ENCODE peak calls at places on chromosome 16, in nine cellular contexts. Q is HCT116, E is AG10803, K is neural progenitor cell, T is body of pancreas, W is breast epithelium, B is fibroblast of lung, G is fibroblast of the aortic adventitia, N is IMR-90. Z is an unnamed sample.

GRCh38 chr16:20851601-20852000 is 45.3 kb downstream of the REXO5 start:
- DNase-seq in B (peak), Q (peak), G (peak), T (peak), K (no peak), W (peak), N (peak), E (peak), Z (peak)

GRCh38 chr16:19601083-19601976 is 45.8 kb downstream of the VPS35L start:
- DNase-seq in G (peak), N (peak), W (no peak), E (peak), Q (peak), B (peak), K (peak), T (peak), Z (peak)

GRCh38 chr16:24273511-24273910 is 17.4 kb downstream of the CACNG3 start:
- DNase-seq in Q (no peak), B (peak), N (peak), T (no peak), W (no peak), K (no peak), G (no peak), E (peak), Z (peak)

GRCh38 chr16:23435500-23435899 is 17.5 kb downstream of the COG7 start:
- DNase-seq in E (peak), T (peak), Q (peak), N (peak), W (no peak), G (peak), K (peak), B (peak), Z (peak)

GRCh38 chr16:20995711-20996110 is 95.1 kb downstream of the LYRM1 start:
- DNase-seq in N (no peak), W (no peak), K (no peak), Q (no peak), G (no peak), B (no peak), E (no peak), T (no peak), Z (no peak)

GRCh38 chr16:15874745-15875314 is 13.6 kb downstream of the CEP20 start:
- DNase-seq in Q (peak), W (peak), G (peak), T (peak), K (peak), N (peak), E (peak), B (peak), Z (peak)

GRCh38 chr16:5025171-5025632 is 8.5 kb downstream of the NAGPA start:
- DNase-seq in Q (no peak), T (no peak), E (no peak), G (no peak), B (no peak), K (peak), N (no peak), W (no peak), Z (no peak)

GRCh38 chr16:67697813-67698212 is 21.3 kb downstream of the GFOD2 start:
- DNase-seq in E (no peak), G (no peak), W (no peak), B (no peak), T (no peak), N (no peak), K (no peak), Q (no peak), Z (no peak)

GRCh38 chr16:68732068-68732680 is 4.9 kb upstream of the CDH1 start:
- DNase-seq in B (no peak), N (no peak), K (peak), T (peak), G (peak), E (no peak), W (no peak), Q (peak), Z (no peak)

GRCh38 chr16:85403693-85404092 is 209.4 kb upstream of the GSE1 start:
- DNase-seq in K (no peak), B (no peak), N (no peak), Q (no peak), E (no peak), W (no peak), T (no peak), G (no peak), Z (no peak)

GRCh38 chr16:81069063-81069462 is 8.0 kb downstream of the C16orf46 start:
- DNase-seq in G (no peak), T (no peak), E (no peak), B (no peak), K (no peak), N (no peak), Q (no peak), W (no peak), Z (no peak)

GRCh38 chr16:3938843-3939624 is 58.5 kb upstream of the CREBBP start:
- DNase-seq in K (peak), G (peak), Q (no peak), W (no peak), N (peak), E (peak), T (peak), B (peak), Z (no peak)

GRCh38 chr16:7268182-7268581 is 64.5 kb upstream of the RBFOX1 start:
- DNase-seq in Q (no peak), T (peak), W (no peak), E (no peak), B (no peak), K (peak), N (no peak), G (no peak), Z (peak)

GRCh38 chr16:84107921-84108320 is 8.8 kb downstream of the MBTPS1 start:
- DNase-seq in W (no peak), K (no peak), N (no peak), G (no peak), Q (no peak), E (no peak), B (no peak), T (no peak), Z (no peak)

GRCh38 chr16:3665508-3665907 is 11.0 kb downstream of the DNASE1 start:
- DNase-seq in G (no peak), E (no peak), B (no peak), T (no peak), K (no peak), Q (no peak), W (no peak), N (no peak), Z (no peak)

GRCh38 chr16:3618782-3619166 is 7.4 kb upstream of the SLX4 start:
- DNase-seq in N (no peak), W (no peak), G (no peak), E (no peak), Q (peak), B (no peak), T (no peak), K (no peak), Z (no peak)

GRCh38 chr16:80739523-80739922 is 64.9 kb downstream of the CDYL2 start:
- DNase-seq in T (no peak), B (no peak), E (no peak), W (no peak), G (no peak), Q (no peak), K (no peak), N (no peak), Z (no peak)

GRCh38 chr16:68704232-68704867 is 32.7 kb upstream of the CDH1 start:
- DNase-seq in B (peak), N (peak), G (peak), W (peak), Q (peak), E (peak), K (peak), T (peak), Z (peak)

GRCh38 chr16:3578121-3578520 is 918 bp upstream of the NLRC3 start:
- DNase-seq in T (no peak), E (no peak), W (no peak), N (no peak), B (no peak), Q (no peak), G (no peak), K (no peak), Z (no peak)

GRCh38 chr16:23398987-23399805 is 53.8 kb downstream of the COG7 start:
- DNase-seq in W (no peak), Q (no peak), N (no peak), B (no peak), G (peak), T (no peak), K (peak), E (no peak), Z (no peak)

GRCh38 chr16:15483857-15484256 is 49.5 kb downstream of the BMERB1 start:
- DNase-seq in E (no peak), T (no peak), W (no peak), K (no peak), Q (no peak), N (no peak), B (no peak), G (no peak), Z (no peak)

GRCh38 chr16:10100829-10101228 is 81.4 kb downstream of the GRIN2A start:
- DNase-seq in G (no peak), K (no peak), T (no peak), E (no peak), W (no peak), Q (no peak), B (no peak), N (no peak), Z (no peak)

GRCh38 chr16:82848013-82848412 is 221.2 kb downstream of the CDH13 start:
- DNase-seq in W (no peak), E (no peak), N (no peak), B (peak), K (no peak), T (no peak), Q (no peak), G (peak), Z (no peak)

GRCh38 chr16:27470567-27471431 is 68.8 kb downstream of the IL21R start:
- DNase-seq in Q (no peak), K (no peak), G (peak), W (no peak), N (peak), E (peak), T (no peak), B (peak), Z (peak)

GRCh38 chr16:28140788-28141618 is 70.8 kb downstream of the XPO6 start:
- DNase-seq in W (peak), B (no peak), Q (no peak), T (peak), G (no peak), K (no peak), E (no peak), N (no peak), Z (no peak)

GRCh38 chr16:15966420-15967222 is 17.2 kb downstream of the ABCC1 start:
- DNase-seq in N (peak), Q (peak), G (peak), K (no peak), E (peak), B (peak), T (no peak), W (no peak), Z (peak)

GRCh38 chr16:3490911-3491629 is 4.2 kb downstream of the C16orf90 start:
- DNase-seq in T (no peak), G (no peak), Q (no peak), E (no peak), N (no peak), W (no peak), K (no peak), B (no peak), Z (no peak)

GRCh38 chr16:22659933-22660332 is 149.2 kb downstream of the NPIPB5 start:
- DNase-seq in E (peak), T (no peak), N (no peak), B (no peak), G (no peak), Q (no peak), K (no peak), W (no peak), Z (no peak)

GRCh38 chr16:58307583-58308312 is 12.9 kb upstream of the PRSS54 start:
- DNase-seq in N (no peak), B (no peak), W (no peak), T (no peak), E (no peak), G (no peak), Q (no peak), K (no peak), Z (no peak)

GRCh38 chr16:4935231-4935855 is 1.6 kb downstream of the PPL start:
- DNase-seq in B (peak), W (peak), T (peak), K (no peak), N (no peak), G (peak), Q (no peak), E (peak), Z (peak)

GRCh38 chr16:11139624-11140375 is 116.2 kb downstream of the SOCS1 start:
- DNase-seq in W (no peak), G (no peak), N (no peak), Q (peak), E (no peak), K (peak), T (no peak), B (no peak), Z (no peak)

GRCh38 chr16:21264226-21265036 is 13.7 kb downstream of the CRYM start:
- DNase-seq in W (no peak), T (no peak), G (peak), B (peak), Q (no peak), E (peak), K (peak), N (no peak), Z (peak)

GRCh38 chr16:83402160-83402794 is 405.5 kb upstream of the HSBP1 start:
- DNase-seq in B (no peak), E (peak), T (no peak), G (peak), K (no peak), N (peak), W (no peak), Q (no peak), Z (peak)

GRCh38 chr16:14001521-14001920 is 69.6 kb upstream of the MRTFB start:
- DNase-seq in W (no peak), K (no peak), T (no peak), B (no peak), E (no peak), Q (no peak), G (no peak), N (no peak), Z (no peak)

GRCh38 chr16:3458278-3458851 is 14.9 kb downstream of the NAA60 start:
- DNase-seq in N (peak), B (peak), K (peak), T (peak), W (no peak), E (peak), G (peak), Q (no peak), Z (no peak)

GRCh38 chr16:81567987-81568748 is 123.6 kb downstream of the CMIP start:
- DNase-seq in W (peak), N (peak), G (peak), T (no peak), B (peak), E (peak), Q (no peak), K (no peak), Z (peak)

GRCh38 chr16:86985656-86986030 is 331.5 kb downstream of the C16orf95 start:
- DNase-seq in K (no peak), N (no peak), E (no peak), G (no peak), T (no peak), W (no peak), Q (no peak), B (no peak), Z (no peak)

GRCh38 chr16:86984975-86985655 is 332.1 kb downstream of the C16orf95 start:
- DNase-seq in K (peak), E (peak), B (no peak), G (no peak), N (no peak), Q (no peak), T (no peak), W (no peak), Z (no peak)

GRCh38 chr16:86984286-86984685 is 332.9 kb downstream of the C16orf95 start:
- DNase-seq in G (no peak), T (no peak), W (no peak), E (no peak), Q (no peak), K (no peak), B (no peak), N (no peak), Z (no peak)

GRCh38 chr16:86986809-86987487 is 330.2 kb downstream of the C16orf95 start:
- DNase-seq in E (no peak), Q (no peak), G (no peak), B (no peak), T (no peak), W (no peak), N (no peak), K (no peak), Z (no peak)

GRCh38 chr16:86986136-86986535 is 331.1 kb downstream of the C16orf95 start:
- DNase-seq in W (no peak), Q (no peak), E (no peak), T (no peak), K (no peak), N (no peak), B (no peak), G (no peak), Z (no peak)
- TF ChIP-seq CTCF in W (no peak), Q (peak), E (no peak), T (no peak), K (peak), N (no peak), B (no peak), G (peak), Z (no peak)

GRCh38 chr16:1536601-1537000 is 3.1 kb downstream of the TMEM204 start:
- DNase-seq in K (no peak), T (no peak), Q (no peak), G (no peak), N (no peak), W (no peak), E (no peak), B (no peak), Z (no peak)
- H3K4me3 ChIP-seq in K (no peak), T (no peak), Q (no peak), G (peak), N (no peak), W (peak), E (no peak), B (no peak), Z (no peak)

DNA sequence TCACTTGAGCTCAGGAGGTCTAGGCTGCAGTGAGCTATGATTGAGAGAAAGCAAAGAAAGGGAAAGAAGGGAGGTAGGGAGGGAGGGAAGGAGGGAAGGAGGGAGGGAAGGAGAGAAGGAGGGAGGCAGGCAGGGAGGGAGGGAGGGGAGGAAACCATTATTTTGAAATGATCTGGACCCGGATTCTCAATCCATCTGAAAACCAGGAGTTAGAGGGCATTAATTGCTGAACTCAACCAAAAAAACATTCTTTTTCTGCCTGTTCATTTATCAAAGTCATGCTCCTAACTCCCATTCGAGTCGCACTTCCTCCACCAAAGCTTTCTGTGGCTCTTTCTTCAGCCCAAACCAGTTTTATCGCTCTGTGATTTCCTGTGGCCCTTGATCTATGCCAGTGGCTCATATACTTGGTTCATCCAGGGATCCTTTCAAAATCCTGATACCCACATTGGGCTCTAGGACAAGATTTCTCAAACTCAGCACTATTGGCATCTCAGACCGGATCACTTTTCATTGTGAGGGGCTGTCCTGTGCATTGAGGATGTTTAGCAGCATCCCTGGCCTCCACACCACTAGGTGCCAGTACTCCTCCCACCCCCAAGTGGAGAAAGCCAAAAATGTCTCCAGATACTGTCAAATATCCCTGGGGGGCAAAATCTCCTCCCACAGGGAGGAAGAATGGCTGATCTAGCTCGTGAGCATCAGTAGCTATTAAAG is 38.2 kb downstream of the CMTM4 start:
- DNase-seq in G (no peak), K (no peak), B (no peak), E (no peak), W (no peak), T (no peak), N (no peak), Q (no peak), Z (no peak)
- TF ChIP-seq CTCF in G (no peak), K (no peak), B (no peak), E (no peak), W (no peak), T (no peak), N (no peak), Q (peak), Z (no peak)

GRCh38 chr16:30649725-30650368 is 913 bp upstream of the PRR14 start:
- DNase-seq in E (no peak), G (no peak), B (no peak), Q (no peak), W (peak), N (no peak), K (no peak), T (no peak), Z (no peak)

GRCh38 chr16:30645727-30646126 is 5.0 kb upstream of the PRR14 start:
- DNase-seq in G (no peak), K (no peak), W (no peak), N (no peak), E (no peak), B (no peak), Q (no peak), T (no peak), Z (no peak)

GRCh38 chr16:30641378-30641982 is 9.3 kb upstream of the PRR14 start:
- DNase-seq in Q (no peak), E (no peak), T (no peak), W (no peak), K (no peak), G (no peak), B (no peak), N (no peak), Z (no peak)

GRCh38 chr16:30647274-30647571 is 3.5 kb upstream of the PRR14 start:
- DNase-seq in T (no peak), B (no peak), K (no peak), E (no peak), N (no peak), Q (no peak), W (no peak), G (no peak), Z (no peak)

DNA sequence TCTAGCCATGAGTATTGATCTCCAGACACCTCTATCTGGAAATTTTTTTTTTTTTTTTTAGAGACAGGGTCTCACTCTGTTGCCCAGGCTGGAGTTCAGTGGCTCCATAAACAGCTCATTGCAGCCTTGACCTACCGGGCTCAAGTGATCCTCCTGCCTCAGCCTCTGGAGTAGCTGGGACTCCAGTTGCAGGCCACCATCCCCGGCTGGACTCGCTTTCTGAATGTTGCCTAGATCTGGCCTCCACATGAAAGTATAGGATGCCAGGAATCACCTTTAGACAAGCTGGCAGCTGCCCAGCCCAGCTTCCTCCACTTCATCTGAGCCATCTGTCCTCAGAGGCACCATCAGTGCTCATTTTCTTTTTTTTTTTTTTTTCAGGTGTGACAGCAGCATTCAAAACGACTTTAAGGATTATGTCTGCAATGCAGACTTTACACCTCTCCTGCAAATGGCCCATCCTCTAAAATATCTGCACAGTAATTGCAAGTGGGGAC is 6.4 kb upstream of the PRR14 start:
- DNase-seq in K (no peak), Q (no peak), T (no peak), E (no peak), G (no peak), N (no peak), W (no peak), B (no peak), Z (no peak)
- H3K4me3 ChIP-seq in K (no peak), Q (no peak), T (no peak), E (no peak), G (no peak), N (no peak), W (no peak), B (no peak), Z (no peak)

GRCh38 chr16:56932588-56933265 is 785 bp downstream of the HERPUD1 start:
- DNase-seq in T (peak), G (peak), K (peak), N (peak), B (peak), E (peak), Q (peak), W (peak), Z (peak)

GRCh38 chr16:56931253-56931768 is 631 bp upstream of the HERPUD1 start:
- DNase-seq in Q (no peak), B (no peak), G (no peak), W (peak), N (no peak), T (peak), E (no peak), K (peak), Z (peak)

GRCh38 chr16:56933266-56933619 is 1.3 kb downstream of the HERPUD1 start:
- DNase-seq in G (peak), T (no peak), N (no peak), B (no peak), K (no peak), E (peak), Q (no peak), W (no peak), Z (no peak)

GRCh38 chr16:56930516-56931252 is 1.3 kb upstream of the HERPUD1 start:
- DNase-seq in N (no peak), K (peak), B (peak), E (no peak), T (peak), Q (no peak), G (no peak), W (no peak), Z (no peak)

GRCh38 chr16:56931769-56932587 is at the start of gene HERPUD1:
- DNase-seq in E (peak), W (peak), K (peak), B (peak), T (peak), Q (peak), N (peak), G (peak), Z (peak)
- TF ChIP-seq CTCF in E (no peak), W (peak), K (peak), B (peak), T (no peak), Q (no peak), N (no peak), G (peak), Z (no peak)